ENCODE peak calls at places on chromosome 1, in ten cellular contexts. A is T-helper 9 cell; J is astrocyte of the spinal cord; E is activated CD8-positive, alpha-beta memory T cell treated with anti-CD3 and anti-CD28 coated beads, Interleukin-2, amount 10 ng/mL, durations not matched to agents 7 days and 5 days; R is NCI-H1092; G is H54; K is HEK293T; D is putamen; L is mesendoderm; U is stimulated activated CD8-positive, alpha-beta memory T cell treated with anti-CD3 and anti-CD28 coated beads, Interleukin-4, amount 100 ng/mL, for 24 hours. O is an unnamed sample.

GRCh38 chr1:160951443-160952128 is 3.0 kb downstream of the ITLN2 start:
- DNase-seq in R (no peak), U (peak; percentile 54), J (peak; percentile 38), L (peak; percentile 87), E (peak; percentile 83), G (peak; percentile 42), A (peak; percentile 55), K (peak; percentile 75), D (peak; percentile 44), O (peak; percentile 33)

GRCh38 chr1:218658294-218658693 is 313.2 kb downstream of the TGFB2 start:
- DNase-seq in K (no peak), J (peak; percentile 55), A (no peak), G (no peak), R (no peak), E (no peak), D (no peak), U (no peak), L (no peak), O (no peak)

GRCh38 chr1:203454986-203455471 is 20.6 kb upstream of the PRELP start:
- DNase-seq in U (no peak), E (no peak), J (no peak), A (no peak), K (no peak), D (no peak), G (no peak), L (no peak), R (no peak), O (no peak)

GRCh38 chr1:9615316-9616063 is 26.8 kb downstream of the TMEM201 start:
- DNase-seq in R (no peak), J (peak; percentile 22), A (no peak), G (peak; percentile 54), D (no peak), U (peak; percentile 47), K (peak; percentile 62), E (peak; percentile 71), L (peak; percentile 69), O (no peak)

GRCh38 chr1:215526147-215526845 is 40.8 kb upstream of the KCTD3 start:
- DNase-seq in J (peak; percentile 58), K (peak; percentile 39), R (peak; percentile 33), D (peak; percentile 21), L (peak; percentile 44), U (no peak), A (no peak), E (no peak), G (no peak), O (peak; percentile 23)

GRCh38 chr1:154534263-154534844 is 24.1 kb downstream of the UBE2Q1 start:
- DNase-seq in E (no peak), K (peak; percentile 78), D (no peak), R (peak; percentile 55), L (peak; percentile 83), A (no peak), U (no peak), J (no peak), G (no peak), O (no peak)

GRCh38 chr1:59730302-59730701 is 84.4 kb upstream of the HOOK1 start:
- DNase-seq in E (no peak), U (no peak), R (no peak), D (no peak), A (no peak), L (no peak), J (peak; percentile 84), K (no peak), G (no peak), O (no peak)

GRCh38 chr1:24156542-24157260 is 13.8 kb upstream of the IL22RA1 start:
- DNase-seq in U (no peak), A (no peak), L (no peak), K (no peak), R (no peak), D (no peak), J (no peak), E (no peak), G (no peak), O (no peak)

GRCh38 chr1:41542196-41542955 is 57.9 kb upstream of the EDN2 start:
- DNase-seq in G (no peak), R (no peak), D (no peak), J (no peak), L (peak; percentile 39), K (no peak), U (no peak), A (no peak), E (no peak), O (no peak)

GRCh38 chr1:214377886-214378285 is 96.9 kb downstream of the SMYD2 start:
- DNase-seq in G (no peak), D (no peak), L (peak; percentile 77), R (no peak), J (peak; percentile 47), A (no peak), U (no peak), K (no peak), E (no peak), O (no peak)

GRCh38 chr1:35640380-35641232 is 720 bp downstream of the PSMB2 start:
- DNase-seq in L (peak; percentile 44), U (no peak), K (no peak), A (no peak), R (no peak), D (no peak), E (peak; percentile 40), G (no peak), J (no peak), O (no peak)

GRCh38 chr1:34865981-34866761 is 6.6 kb upstream of the SMIM12 start:
- DNase-seq in D (peak; percentile 58), G (peak; percentile 90), L (peak; percentile 80), K (peak; percentile 85), R (peak; percentile 68), J (peak; percentile 65), A (peak; percentile 95), E (peak; percentile 91), U (peak; percentile 86), O (peak; percentile 52)

GRCh38 chr1:181044449-181044966 is 10.7 kb downstream of the MR1 start:
- DNase-seq in A (no peak), U (peak; percentile 47), D (no peak), R (no peak), K (no peak), G (no peak), J (no peak), L (no peak), E (peak; percentile 78), O (no peak)

GRCh38 chr1:237111807-237112206 is 69.8 kb downstream of the RYR2 start:
- DNase-seq in E (no peak), D (no peak), L (peak; percentile 16), U (no peak), K (no peak), R (no peak), J (no peak), G (no peak), A (no peak), O (no peak)

GRCh38 chr1:244092293-244093264 is 41.5 kb downstream of the ZBTB18 start:
- DNase-seq in J (peak; percentile 66), K (no peak), G (no peak), A (no peak), L (no peak), E (no peak), D (no peak), U (no peak), R (no peak), O (no peak)

GRCh38 chr1:22043175-22043769 is 9.2 kb upstream of the CDC42 start:
- DNase-seq in A (no peak), J (no peak), K (no peak), D (no peak), G (no peak), E (no peak), R (no peak), U (no peak), L (no peak), O (no peak)

GRCh38 chr1:205438213-205439158 is 16.6 kb upstream of the LEMD1 start:
- DNase-seq in E (no peak), R (peak; percentile 90), K (peak; percentile 89), L (peak; percentile 61), D (peak; percentile 68), J (peak; percentile 57), G (peak; percentile 89), A (no peak), U (no peak), O (peak; percentile 78)

GRCh38 chr1:184390889-184391288 is 4.1 kb downstream of the C1orf21 start:
- DNase-seq in A (no peak), J (no peak), L (no peak), D (no peak), E (no peak), R (no peak), G (no peak), K (no peak), U (no peak), O (no peak)

GRCh38 chr1:201426395-201427310 is 5.1 kb upstream of the TNNI1 start:
- DNase-seq in U (no peak), D (no peak), A (no peak), R (no peak), K (no peak), J (no peak), G (no peak), E (peak; percentile 43), L (peak; percentile 42), O (no peak)

GRCh38 chr1:195047778-195048177 is 1560.5 kb downstream of the KCNT2 start:
- DNase-seq in U (no peak), R (no peak), L (no peak), K (no peak), J (no peak), A (no peak), G (no peak), D (no peak), E (no peak), O (no peak)

GRCh38 chr1:55245781-55246180 is 30.6 kb upstream of the USP24 start:
- DNase-seq in R (no peak), K (no peak), L (no peak), A (no peak), D (no peak), E (no peak), U (no peak), G (no peak), J (no peak), O (no peak)

GRCh38 chr1:168081373-168082007 is 55.2 kb downstream of the GPR161 start:
- DNase-seq in L (no peak), D (no peak), J (peak; percentile 45), A (no peak), U (no peak), E (no peak), K (no peak), G (no peak), R (no peak), O (peak; percentile 12)

GRCh38 chr1:237411621-237412020 is 369.6 kb downstream of the RYR2 start:
- DNase-seq in K (no peak), L (peak; percentile 24), A (no peak), R (no peak), E (peak; percentile 73), J (no peak), U (no peak), D (no peak), G (no peak), O (no peak)

GRCh38 chr1:26597629-26598039 is 68.1 kb downstream of the RPS6KA1 start:
- DNase-seq in D (peak; percentile 56), G (no peak), A (no peak), J (peak; percentile 68), L (peak; percentile 64), E (no peak), K (peak; percentile 47), U (no peak), R (peak; percentile 43), O (peak; percentile 69)

GRCh38 chr1:192489748-192490147 is 85.8 kb upstream of the RGS1 start:
- DNase-seq in K (no peak), J (peak; percentile 96), A (no peak), E (no peak), R (no peak), U (no peak), L (peak; percentile 65), D (no peak), G (no peak), O (no peak)

GRCh38 chr1:65075123-65075976 is 72.7 kb upstream of the AK4 start:
- DNase-seq in K (peak; percentile 84), D (peak; percentile 54), E (peak; percentile 79), R (no peak), L (peak; percentile 76), U (peak; percentile 35), J (peak; percentile 62), G (peak; percentile 35), A (peak; percentile 34), O (peak; percentile 65)

GRCh38 chr1:150875197-150876110 is 945 bp downstream of the ARNT start:
- DNase-seq in E (peak; percentile 44), J (peak; percentile 26), D (no peak), U (no peak), G (no peak), A (no peak), L (no peak), R (no peak), K (peak; percentile 39), O (peak; percentile 29)

GRCh38 chr1:231694465-231695077 is 68.0 kb downstream of the DISC1 start:
- DNase-seq in L (no peak), G (no peak), D (no peak), A (no peak), U (no peak), R (no peak), K (no peak), E (no peak), J (no peak), O (no peak)

O was measured in globus pallidus.